ENCODE peak calls at places on chromosomes 12 and 14, in six cellular contexts. One of them, this sample, is unnamed.

GRCh38 chr12:45974171-45974719 is 16.1 kb downstream of the SCAF11 start:
- DNase-seq in AG09319: no peak
- DNase-seq in breast epithelium: no peak
- DNase-seq in B cell: no peak
- DNase-seq in neural crest cell: no peak
- DNase-seq in astrocyte of the spinal cord: no peak
- DNase-seq in this sample: no peak

GRCh38 chr14:74442757-74443156 is 16.7 kb upstream of the SYNDIG1L start:
- DNase-seq in AG09319: no peak
- DNase-seq in breast epithelium: no peak
- DNase-seq in B cell: no peak
- DNase-seq in neural crest cell: no peak
- DNase-seq in astrocyte of the spinal cord: no peak
- DNase-seq in this sample: no peak

GRCh38 chr14:24408764-24409163 is 10.0 kb downstream of the NYNRIN start:
- DNase-seq in AG09319: no peak
- DNase-seq in breast epithelium: no peak
- DNase-seq in B cell: no peak
- DNase-seq in neural crest cell: no peak
- DNase-seq in astrocyte of the spinal cord: no peak
- DNase-seq in this sample: no peak

GRCh38 chr12:130911193-130911592 is 39.3 kb downstream of the RAN start:
- DNase-seq in AG09319: no peak
- DNase-seq in breast epithelium: no peak
- DNase-seq in B cell: no peak
- DNase-seq in neural crest cell: no peak
- DNase-seq in astrocyte of the spinal cord: no peak
- DNase-seq in this sample: no peak

GRCh38 chr12:109998904-109999648 is at the start of gene ANKRD13A:
- DNase-seq in AG09319: peak
- DNase-seq in breast epithelium: peak
- DNase-seq in B cell: peak
- DNase-seq in neural crest cell: peak
- DNase-seq in astrocyte of the spinal cord: peak
- DNase-seq in this sample: peak

GRCh38 chr14:71574976-71575375 is 357.3 kb upstream of the RGS6 start:
- DNase-seq in AG09319: peak
- DNase-seq in breast epithelium: no peak
- DNase-seq in B cell: no peak
- DNase-seq in neural crest cell: no peak
- DNase-seq in astrocyte of the spinal cord: peak
- DNase-seq in this sample: no peak

GRCh38 chr12:27733052-27733656 is 22.5 kb downstream of the MRPS35 start:
- DNase-seq in AG09319: no peak
- DNase-seq in breast epithelium: no peak
- DNase-seq in B cell: no peak
- DNase-seq in neural crest cell: no peak
- DNase-seq in astrocyte of the spinal cord: peak
- DNase-seq in this sample: no peak

GRCh38 chr12:67434653-67435375 is 165.7 kb downstream of the CAND1 start:
- DNase-seq in AG09319: peak
- DNase-seq in breast epithelium: no peak
- DNase-seq in B cell: no peak
- DNase-seq in neural crest cell: no peak
- DNase-seq in astrocyte of the spinal cord: peak
- DNase-seq in this sample: no peak

GRCh38 chr14:66284346-66284745 is 201.8 kb upstream of the CCDC196 start:
- DNase-seq in AG09319: no peak
- DNase-seq in breast epithelium: no peak
- DNase-seq in B cell: no peak
- DNase-seq in neural crest cell: no peak
- DNase-seq in astrocyte of the spinal cord: peak
- DNase-seq in this sample: no peak

GRCh38 chr12:65668981-65669695 is 155.1 kb upstream of the HMGA2 start:
- DNase-seq in AG09319: no peak
- DNase-seq in breast epithelium: no peak
- DNase-seq in B cell: no peak
- DNase-seq in neural crest cell: no peak
- DNase-seq in astrocyte of the spinal cord: peak
- DNase-seq in this sample: no peak

DNA sequence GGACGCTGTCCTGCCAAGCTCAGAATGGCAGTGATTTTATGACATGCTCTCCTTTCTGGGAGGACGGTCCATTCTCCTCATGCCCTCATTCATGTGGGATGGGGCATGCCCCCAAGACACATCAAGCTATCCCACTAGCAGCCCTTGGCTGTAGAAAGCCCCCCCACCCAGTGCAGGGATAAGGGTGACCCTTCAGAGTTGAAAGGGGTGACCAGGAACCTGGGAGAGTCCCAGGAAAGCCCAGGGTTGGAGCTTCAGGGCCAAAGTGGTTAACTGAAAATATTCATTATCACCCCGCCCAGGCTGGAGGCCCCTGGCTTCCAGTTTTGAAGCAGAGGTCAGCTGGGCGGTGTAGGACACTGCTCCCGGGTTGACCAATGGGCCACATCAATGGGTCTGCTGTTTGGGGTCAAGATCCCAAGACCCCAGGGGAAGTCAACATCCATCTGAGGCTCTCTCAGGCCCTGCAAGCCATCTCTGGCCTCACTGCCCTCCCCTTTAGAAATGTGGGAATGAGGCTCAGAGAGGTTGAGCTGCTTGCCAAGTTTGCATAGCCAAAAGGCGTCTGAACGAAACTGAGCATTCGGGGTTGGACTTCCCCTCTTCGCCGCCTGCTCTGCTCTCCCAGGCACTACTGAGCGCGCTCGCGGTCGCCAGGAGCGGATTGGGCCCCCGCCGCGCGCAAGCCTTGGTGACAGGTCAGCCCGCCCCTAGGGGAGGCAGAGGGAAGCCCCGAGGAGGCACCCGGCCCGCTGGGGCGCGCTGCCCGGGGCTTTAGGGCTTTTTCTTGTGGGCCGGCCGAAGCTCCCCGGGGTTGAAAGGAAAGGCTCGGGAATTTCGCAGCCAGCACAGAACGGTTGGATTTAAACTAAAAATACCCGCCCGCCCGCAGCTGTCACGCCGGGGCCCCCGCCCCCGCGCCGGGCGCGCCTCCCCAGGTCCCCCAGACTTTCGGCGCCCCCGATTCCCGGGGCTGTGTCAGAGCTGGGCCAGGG is 630 bp downstream of the SYNE3 start:
- DNase-seq in AG09319: no peak
- DNase-seq in breast epithelium: peak
- DNase-seq in B cell: peak
- DNase-seq in neural crest cell: peak
- DNase-seq in astrocyte of the spinal cord: no peak
- DNase-seq in this sample: no peak
- TF ChIP-seq CTCF in AG09319: peak
- TF ChIP-seq CTCF in breast epithelium: peak
- TF ChIP-seq CTCF in B cell: peak
- TF ChIP-seq CTCF in neural crest cell: peak
- TF ChIP-seq CTCF in astrocyte of the spinal cord: peak
- TF ChIP-seq CTCF in this sample: no peak

GRCh38 chr14:63993992-63994391 is 141.2 kb downstream of the SYNE2 start:
- DNase-seq in AG09319: no peak
- DNase-seq in breast epithelium: no peak
- DNase-seq in B cell: no peak
- DNase-seq in neural crest cell: no peak
- DNase-seq in astrocyte of the spinal cord: no peak
- DNase-seq in this sample: no peak
- TF ChIP-seq CTCF in AG09319: peak
- TF ChIP-seq CTCF in breast epithelium: no peak
- TF ChIP-seq CTCF in B cell: no peak
- TF ChIP-seq CTCF in neural crest cell: peak
- TF ChIP-seq CTCF in astrocyte of the spinal cord: peak
- TF ChIP-seq CTCF in this sample: no peak

GRCh38 chr12:33533527-33533926 is 93.9 kb upstream of the SYT10 start:
- DNase-seq in AG09319: no peak
- DNase-seq in breast epithelium: no peak
- DNase-seq in B cell: no peak
- DNase-seq in neural crest cell: no peak
- DNase-seq in astrocyte of the spinal cord: no peak
- DNase-seq in this sample: no peak
- TF ChIP-seq CTCF in AG09319: no peak
- TF ChIP-seq CTCF in breast epithelium: no peak
- TF ChIP-seq CTCF in B cell: no peak
- TF ChIP-seq CTCF in neural crest cell: no peak
- TF ChIP-seq CTCF in astrocyte of the spinal cord: no peak
- TF ChIP-seq CTCF in this sample: no peak

GRCh38 chr12:10366875-10367274 is 23.0 kb downstream of the KLRK1 start:
- DNase-seq in AG09319: no peak
- DNase-seq in breast epithelium: no peak
- DNase-seq in B cell: no peak
- DNase-seq in neural crest cell: no peak
- DNase-seq in astrocyte of the spinal cord: peak
- DNase-seq in this sample: no peak
- TF ChIP-seq CTCF in AG09319: peak
- TF ChIP-seq CTCF in breast epithelium: peak
- TF ChIP-seq CTCF in B cell: no peak
- TF ChIP-seq CTCF in neural crest cell: no peak
- TF ChIP-seq CTCF in astrocyte of the spinal cord: peak
- TF ChIP-seq CTCF in this sample: no peak

DNA sequence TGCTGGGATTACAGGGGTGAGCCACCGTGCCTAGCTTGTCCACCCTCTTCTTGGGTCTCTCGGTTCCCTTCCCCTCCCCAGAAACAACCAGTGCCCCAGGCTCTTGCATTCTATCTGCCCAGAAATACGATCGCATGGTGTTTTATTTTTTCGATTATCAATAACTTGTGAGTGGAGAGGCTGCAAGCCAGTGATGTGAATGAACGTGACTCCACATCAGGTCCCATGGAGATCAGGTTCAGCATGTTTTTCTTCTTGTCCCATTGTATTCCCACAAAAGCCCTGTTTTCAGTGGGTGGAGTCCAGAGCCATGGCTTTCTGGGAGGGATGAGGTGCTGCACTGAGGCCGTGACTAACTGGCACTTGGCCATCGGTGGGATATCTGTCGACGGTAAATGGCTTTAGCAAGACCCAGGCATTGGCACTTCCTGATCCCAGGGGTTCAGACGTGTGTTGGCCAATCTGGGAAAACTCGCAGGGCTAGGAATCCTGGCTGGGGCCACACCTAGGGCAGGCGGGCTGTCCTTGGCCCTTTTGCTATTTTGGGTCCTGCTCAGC is 12.7 kb upstream of the HNF1A start:
- DNase-seq in AG09319: no peak
- DNase-seq in breast epithelium: no peak
- DNase-seq in B cell: no peak
- DNase-seq in neural crest cell: no peak
- DNase-seq in astrocyte of the spinal cord: no peak
- DNase-seq in this sample: no peak
- TF ChIP-seq CTCF in AG09319: no peak
- TF ChIP-seq CTCF in breast epithelium: no peak
- TF ChIP-seq CTCF in B cell: no peak
- TF ChIP-seq CTCF in neural crest cell: no peak
- TF ChIP-seq CTCF in astrocyte of the spinal cord: no peak
- TF ChIP-seq CTCF in this sample: no peak

GRCh38 chr12:48980389-48980952 is 2.3 kb downstream of the WNT1 start:
- DNase-seq in AG09319: no peak
- DNase-seq in breast epithelium: no peak
- DNase-seq in B cell: no peak
- DNase-seq in neural crest cell: no peak
- DNase-seq in astrocyte of the spinal cord: no peak
- DNase-seq in this sample: no peak
- TF ChIP-seq CTCF in AG09319: no peak
- TF ChIP-seq CTCF in breast epithelium: no peak
- TF ChIP-seq CTCF in B cell: peak
- TF ChIP-seq CTCF in neural crest cell: no peak
- TF ChIP-seq CTCF in astrocyte of the spinal cord: peak
- TF ChIP-seq CTCF in this sample: no peak